ENCODE peak calls at places on chromosomes 5 and 9, in five cellular contexts. R is GM12878, N is H1, L is K562, G is HepG2. H is an unnamed sample.

GRCh38 chr5:134462761-134463160 is 51.1 kb upstream of the CDKN2AIPNL start:
- DNase-seq in G (no peak), L (no peak), N (no peak), R (no peak), H (peak)

GRCh38 chr9:74821636-74822035 is 66.1 kb downstream of the TRPM6 start:
- DNase-seq in N (no peak), R (no peak), L (peak), G (no peak), H (no peak)

GRCh38 chr9:109001275-109001676 is 12.0 kb downstream of the CTNNAL1 start:
- DNase-seq in R (no peak), L (no peak), G (peak), N (no peak), H (no peak)

GRCh38 chr5:129996896-129997295 is 92.6 kb downstream of the CHSY3 start:
- DNase-seq in G (no peak), R (no peak), N (no peak), L (no peak), H (no peak)

GRCh38 chr9:33818167-33818831 is 1.3 kb downstream of the UBE2R2 start:
- DNase-seq in N (peak), L (no peak), R (no peak), G (peak), H (no peak)

GRCh38 chr9:31715250-31715649 is 669.2 kb upstream of the ACO1 start:
- DNase-seq in L (no peak), G (no peak), R (no peak), N (no peak), H (no peak)

GRCh38 chr9:104863180-104863883 is 64.6 kb downstream of the ABCA1 start:
- DNase-seq in G (peak), R (peak), L (peak), N (no peak), H (peak)

GRCh38 chr5:77259479-77259878 is 49.0 kb downstream of the PDE8B start:
- DNase-seq in G (no peak), N (no peak), R (peak), L (no peak), H (no peak)

GRCh38 chr9:135440620-135441019 is 39.0 kb upstream of the PPP1R26 start:
- DNase-seq in R (no peak), N (no peak), L (peak), G (peak), H (peak)

GRCh38 chr9:18256574-18256973 is 217.4 kb upstream of the ADAMTSL1 start:
- DNase-seq in L (no peak), R (no peak), G (no peak), N (no peak), H (peak)

GRCh38 chr5:54909911-54910870 is 75.2 kb downstream of the ESM1 start:
- DNase-seq in R (no peak), L (no peak), N (no peak), G (no peak), H (no peak)

GRCh38 chr9:68844623-68845612 is 139.9 kb downstream of the PIP5K1B start:
- DNase-seq in L (peak), R (no peak), N (peak), G (peak), H (peak)

GRCh38 chr5:25544652-25545249 is 900.0 kb upstream of the CDH10 start:
- DNase-seq in G (peak), N (peak), L (peak), R (peak), H (peak)

GRCh38 chr5:119335261-119335677 is 20.6 kb upstream of the TNFAIP8 start:
- DNase-seq in R (no peak), L (no peak), N (no peak), G (no peak), H (no peak)

GRCh38 chr5:141127305-141127704 is 5.7 kb downstream of the PCDHB4 start:
- DNase-seq in N (no peak), L (no peak), G (no peak), R (no peak), H (peak)

GRCh38 chr5:141121985-141122384 is 367 bp downstream of the PCDHB4 start:
- DNase-seq in L (no peak), R (no peak), N (no peak), G (no peak), H (no peak)

DNA sequence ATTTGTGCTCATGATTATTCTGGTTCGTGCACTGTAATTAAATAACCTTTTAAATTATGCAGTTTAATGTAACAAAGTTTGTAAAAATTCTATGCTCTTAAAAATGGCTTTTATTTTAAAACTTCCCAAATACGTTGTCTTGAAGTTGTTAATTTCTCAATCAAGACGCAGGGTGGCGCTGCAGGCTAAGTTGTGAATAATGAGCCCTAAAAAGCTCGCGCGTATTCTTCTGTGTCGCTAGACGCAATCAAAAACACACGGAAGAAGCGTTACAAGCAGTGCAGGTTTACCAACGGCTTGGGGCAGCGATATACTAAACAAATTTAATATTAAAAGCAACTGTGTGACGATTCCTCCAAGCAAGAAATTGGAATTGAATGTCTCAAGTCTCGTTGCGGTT is at the start of gene PCDHB4:
- DNase-seq in L (peak), G (peak), R (no peak), N (no peak), H (peak)
- TF ChIP-seq CREB1 in L (no peak), G (no peak), R (no peak), N (no peak), H (no peak)

GRCh38 chr5:65821966-65822365 is 100.0 kb downstream of the NLN start:
- DNase-seq in N (no peak), G (no peak), R (no peak), L (no peak), H (no peak)

GRCh38 chr5:65818592-65818991 is 96.6 kb downstream of the NLN start:
- DNase-seq in L (no peak), G (peak), N (no peak), R (no peak), H (no peak)

GRCh38 chr5:65819905-65820240 is 97.9 kb downstream of the NLN start:
- DNase-seq in R (no peak), G (no peak), L (no peak), N (no peak), H (no peak)

GRCh38 chr5:65819215-65819904 is 97.4 kb downstream of the NLN start:
- DNase-seq in L (no peak), G (no peak), N (no peak), R (no peak), H (no peak)

DNA sequence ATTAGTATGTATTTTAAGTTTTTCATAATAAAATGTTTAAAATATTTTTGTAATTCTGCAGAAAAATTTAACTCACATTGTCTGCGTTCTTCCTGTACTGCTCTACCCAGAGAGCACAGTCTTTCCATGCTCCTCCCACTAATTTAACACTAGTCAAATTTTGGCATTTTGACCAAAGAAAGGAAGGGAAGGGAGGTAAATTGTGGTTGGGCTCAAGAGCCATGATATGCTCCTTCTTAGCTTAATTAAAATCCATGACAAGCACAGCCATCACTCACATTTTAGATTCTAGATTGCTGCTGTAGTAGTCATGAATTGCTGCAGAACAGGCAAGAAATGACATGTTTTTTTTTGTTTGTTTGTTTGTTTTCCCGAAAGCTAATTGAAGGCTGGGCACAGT is 98.4 kb downstream of the NLN start:
- DNase-seq in N (no peak), G (no peak), L (no peak), R (no peak), H (no peak)
- H2AFZ ChIP-seq in N (no peak), G (no peak), L (no peak), R (no peak), H (no peak)

GRCh38 chr5:148653840-148654781 is at the start of gene HTR4:
- DNase-seq in L (no peak), R (no peak), N (peak), G (no peak), H (peak)
- TF ChIP-seq CREB1 in L (no peak), R (no peak), N (no peak), G (no peak), H (no peak)

GRCh38 chr5:89303033-89303480 is 420.1 kb upstream of the MEF2C start:
- DNase-seq in N (no peak), R (peak), G (no peak), L (no peak), H (no peak)
- H2AFZ ChIP-seq in N (no peak), R (no peak), G (no peak), L (no peak), H (no peak)

GRCh38 chr5:2137444-2138050 is 254.8 kb upstream of the IRX4 start:
- DNase-seq in N (no peak), R (no peak), G (no peak), L (no peak), H (no peak)
- TF ChIP-seq CREB1 in N (no peak), R (no peak), G (no peak), L (no peak), H (no peak)

DNA sequence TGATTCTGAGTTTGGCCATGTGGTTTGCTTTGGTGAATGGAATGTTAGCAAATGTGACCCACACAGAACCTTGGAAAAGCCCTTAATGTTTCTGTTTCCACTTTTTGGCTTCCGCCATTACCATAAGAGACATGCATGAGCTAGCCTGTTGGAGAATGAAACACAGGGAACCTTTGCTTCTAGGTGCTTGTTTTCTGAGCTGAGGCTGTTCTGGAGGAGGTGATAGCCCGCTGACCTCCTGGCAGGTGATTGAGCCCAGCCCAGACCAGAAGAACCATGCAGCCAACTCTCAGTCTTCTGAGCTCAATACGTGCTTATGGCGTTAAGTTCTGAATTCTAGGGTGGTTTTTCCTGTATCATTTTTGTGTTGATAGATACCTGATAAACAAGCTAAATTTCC is 148.6 kb upstream of the KLF9 start:
- DNase-seq in N (no peak), L (no peak), G (no peak), R (no peak), H (no peak)
- H2AFZ ChIP-seq in N (no peak), L (no peak), G (no peak), R (no peak), H (no peak)

GRCh38 chr9:124257070-124257864 is 482 bp upstream of the NEK6 start:
- DNase-seq in G (no peak), L (no peak), N (peak), R (no peak), H (peak)

GRCh38 chr9:124258765-124259272 is 1.1 kb downstream of the NEK6 start:
- DNase-seq in G (peak), R (no peak), N (peak), L (no peak), H (peak)

GRCh38 chr9:124257865-124258764 is at the start of gene NEK6:
- DNase-seq in N (no peak), R (no peak), G (no peak), L (peak), H (no peak)

GRCh38 chr9:124255222-124255621 is 2.5 kb upstream of the NEK6 start:
- DNase-seq in R (no peak), G (no peak), N (no peak), L (no peak), H (no peak)

DNA sequence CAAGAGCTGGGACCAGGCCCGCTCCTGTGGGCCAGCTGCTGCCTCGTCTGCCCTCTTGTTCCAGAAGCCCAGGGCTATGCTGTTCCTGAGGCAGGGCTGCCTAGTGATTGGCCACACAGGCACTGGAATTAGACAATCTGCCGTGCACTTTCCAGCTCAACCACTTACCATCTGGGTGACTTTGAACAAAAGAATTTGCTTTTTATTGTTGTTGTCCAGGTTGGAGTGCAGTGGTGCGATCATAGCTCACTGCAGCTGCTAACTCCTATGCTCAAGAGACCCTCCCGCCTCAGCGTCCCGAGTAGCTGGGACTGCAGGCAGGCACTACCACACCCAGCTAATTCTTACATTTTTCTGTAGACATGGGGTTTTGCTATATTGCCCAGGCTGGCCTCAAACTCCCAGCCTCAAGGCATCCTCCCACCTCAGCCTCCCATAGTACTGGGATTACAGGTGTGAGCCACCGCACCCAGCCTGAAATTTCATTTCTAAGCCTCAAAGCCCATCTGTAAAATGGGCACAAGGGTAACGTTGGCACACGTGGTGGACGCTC is 1.2 kb upstream of the NEK6 start:
- DNase-seq in G (peak), N (no peak), R (no peak), L (no peak), H (no peak)
- TF ChIP-seq CREB1 in G (no peak), N (no peak), R (no peak), L (no peak), H (no peak)

GRCh38 chr5:177516601-177517568 is at the start of gene DDX41:
- DNase-seq in G (peak), L (peak), N (peak), R (peak), H (peak)
- H2AFZ ChIP-seq in G (no peak), L (peak), N (peak), R (peak), H (peak)